ENCODE peak calls at places on chromosomes 3 and 15, in five cellular contexts. D, M, F, Q and B are unnamed samples. For H3K4me1, the result is how much of the 10 kb centered on the place peaks cover.

GRCh38 chr15:99436472-99437314 is 129.1 kb upstream of the MEF2A start:
- DNase-seq in D (no peak), M (no peak), F (no peak), Q (no peak), B (no peak)

GRCh38 chr3:40432793-40433192 is 24.3 kb upstream of the RPL14 start:
- DNase-seq in D (no peak), M (no peak), F (no peak), Q (no peak), B (no peak)

GRCh38 chr3:137217733-137218132 is 259.9 kb downstream of the IL20RB start:
- DNase-seq in D (no peak), M (no peak), F (no peak), Q (no peak), B (no peak)

GRCh38 chr15:88635343-88635742 is 3.5 kb upstream of the ISG20 start:
- DNase-seq in D (no peak), M (no peak), F (no peak), Q (no peak), B (no peak)

GRCh38 chr15:19987389-19988048 is 554.1 kb downstream of the GOLGA6L6 start:
- DNase-seq in D (no peak), M (no peak), F (peak), Q (no peak), B (no peak)

GRCh38 chr15:91566116-91566515 is 287.4 kb upstream of the SLCO3A1 start:
- DNase-seq in D (no peak), M (no peak), F (no peak), Q (no peak), B (no peak)

GRCh38 chr3:32493437-32494414 is 8.9 kb downstream of the CMTM6 start:
- DNase-seq in D (peak), M (no peak), F (no peak), Q (no peak), B (no peak)

GRCh38 chr3:120615863-120616599 is 19.9 kb downstream of the NDUFB4 start:
- DNase-seq in D (peak), M (peak), F (no peak), Q (no peak), B (no peak)

GRCh38 chr15:90934256-90934948 is 683 bp upstream of the UNC45A start:
- DNase-seq in D (peak), M (peak), F (peak), Q (peak), B (peak)

GRCh38 chr3:11592460-11593298 is 51.0 kb downstream of the VGLL4 start:
- DNase-seq in D (peak), M (peak), F (no peak), Q (no peak), B (no peak)

GRCh38 chr3:59515936-59516335 is 466.1 kb upstream of the CFAP20DC start:
- DNase-seq in D (no peak), M (no peak), F (no peak), Q (no peak), B (no peak)

GRCh38 chr3:9859530-9860025 is 15.8 kb upstream of the RPUSD3 start:
- DNase-seq in D (no peak), M (no peak), F (no peak), Q (no peak), B (no peak)

GRCh38 chr15:80929689-80930088 is 59.9 kb downstream of the MESD start:
- DNase-seq in D (peak), M (no peak), F (no peak), Q (no peak), B (no peak)
- H3K4me1 ChIP-seq in D (under half), M (under half), F (under half), Q (under half), B (under half)

GRCh38 chr15:51735611-51736010 is 1.8 kb downstream of the LYSMD2 start:
- DNase-seq in D (no peak), M (no peak), F (no peak), Q (no peak), B (no peak)
- H3K4me3 ChIP-seq in D (no peak), M (no peak), F (no peak), Q (no peak), B (no peak)

GRCh38 chr15:73985101-73985873 is 6.8 kb downstream of the STOML1 start:
- DNase-seq in D (peak), M (no peak), F (no peak), Q (no peak), B (peak)

GRCh38 chr15:73988075-73988969 is 3.8 kb downstream of the STOML1 start:
- DNase-seq in D (peak), M (no peak), F (no peak), Q (peak), B (no peak)

GRCh38 chr15:73986055-73986775 is 5.9 kb downstream of the STOML1 start:
- DNase-seq in D (peak), M (no peak), F (no peak), Q (no peak), B (no peak)

GRCh38 chr15:73987646-73988045 is 4.4 kb downstream of the STOML1 start:
- DNase-seq in D (no peak), M (no peak), F (no peak), Q (no peak), B (no peak)

GRCh38 chr15:73986776-73987056 is 5.4 kb downstream of the STOML1 start:
- DNase-seq in D (no peak), M (no peak), F (no peak), Q (no peak), B (no peak)
- H3K4me1 ChIP-seq in D (half or more), M (under half), F (under half), Q (under half), B (under half)

GRCh38 chr15:39127925-39128617 is 452.8 kb upstream of the THBS1 start:
- DNase-seq in D (peak), M (no peak), F (no peak), Q (peak), B (peak)
- H3K4me3 ChIP-seq in D (no peak), M (no peak), F (no peak), Q (no peak), B (no peak)

GRCh38 chr15:31302029-31302657 is 24.5 kb upstream of the KLF13 start:
- DNase-seq in D (no peak), M (no peak), F (peak), Q (no peak), B (no peak)
- H3K4me1 ChIP-seq in D (under half), M (under half), F (half or more), Q (under half), B (under half)

GRCh38 chr15:35061171-35062163 is 23.6 kb downstream of the NANOGP8 start:
- DNase-seq in D (peak), M (no peak), F (no peak), Q (no peak), B (no peak)
- H3K4me3 ChIP-seq in D (peak), M (no peak), F (no peak), Q (no peak), B (no peak)